ENCODE peak calls at places on chromosomes 7 and 10, in four cellular contexts. G is esophagus squamous epithelium, R is IMR-90, E is breast epithelium. N is an unnamed sample. For H3K4me1, the result is how much of the 10 kb centered on the place peaks cover.

GRCh38 chr7:2954433-2954853 is 89.2 kb downstream of the CARD11 start:
- DNase-seq in G (no peak), R (no peak), E (no peak), N (no peak)

GRCh38 chr7:25124485-25125136 is 449 bp downstream of the CYCS start:
- DNase-seq in G (no peak), E (peak), R (no peak), N (no peak)

GRCh38 chr10:36256905-36257304 is 614.8 kb upstream of the FZD8 start:
- DNase-seq in R (peak), G (no peak), E (no peak), N (no peak)

GRCh38 chr7:151088019-151088855 is 2.0 kb downstream of the AGAP3 start:
- DNase-seq in G (no peak), R (no peak), E (no peak), N (no peak)

GRCh38 chr10:80137031-80137712 is 4.6 kb downstream of the PLAC9 start:
- DNase-seq in R (peak), G (no peak), E (no peak), N (no peak)

GRCh38 chr7:158760445-158760764 is 55.8 kb upstream of the NCAPG2 start:
- DNase-seq in G (no peak), E (no peak), R (no peak), N (no peak)

GRCh38 chr7:64651632-64652165 is 14.2 kb upstream of the ZNF107 start:
- DNase-seq in E (no peak), R (no peak), G (no peak), N (no peak)

GRCh38 chr10:47380341-47381215 is 3.5 kb downstream of the ZNF488 start:
- DNase-seq in G (no peak), E (peak), R (no peak), N (no peak)

GRCh38 chr7:116142850-116143249 is 67.5 kb upstream of the TES start:
- DNase-seq in R (no peak), G (no peak), E (no peak), N (no peak)

GRCh38 chr10:30176182-30176581 is 116.8 kb upstream of the JCAD start:
- DNase-seq in G (no peak), R (peak), E (no peak), N (no peak)

GRCh38 chr10:78692071-78692470 is 376.7 kb upstream of the ZMIZ1 start:
- DNase-seq in R (no peak), G (no peak), E (no peak), N (no peak)

GRCh38 chr10:35208949-35209613 is 82.4 kb downstream of the CREM start:
- DNase-seq in R (no peak), E (no peak), G (no peak), N (no peak)

GRCh38 chr7:123958186-123958703 is 33.2 kb downstream of the SPAM1 start:
- DNase-seq in E (no peak), R (no peak), G (no peak), N (no peak)

GRCh38 chr10:75002351-75002725 is 109.1 kb upstream of the SAMD8 start:
- DNase-seq in G (no peak), E (no peak), R (no peak), N (no peak)

GRCh38 chr10:75003195-75003594 is 108.3 kb upstream of the SAMD8 start:
- DNase-seq in R (no peak), G (no peak), E (no peak), N (no peak)

GRCh38 chr10:75001715-75002350 is 109.6 kb upstream of the SAMD8 start:
- DNase-seq in R (no peak), E (no peak), G (no peak), N (no peak)

GRCh38 chr10:75000748-75001321 is 110.6 kb upstream of the SAMD8 start:
- DNase-seq in R (no peak), E (no peak), G (no peak), N (no peak)

GRCh38 chr10:75003891-75004290 is 107.6 kb upstream of the SAMD8 start:
- DNase-seq in G (no peak), R (no peak), E (no peak), N (no peak)
- TF ChIP-seq POLR2A in G (no peak), R (no peak), E (no peak), N (no peak)

DNA sequence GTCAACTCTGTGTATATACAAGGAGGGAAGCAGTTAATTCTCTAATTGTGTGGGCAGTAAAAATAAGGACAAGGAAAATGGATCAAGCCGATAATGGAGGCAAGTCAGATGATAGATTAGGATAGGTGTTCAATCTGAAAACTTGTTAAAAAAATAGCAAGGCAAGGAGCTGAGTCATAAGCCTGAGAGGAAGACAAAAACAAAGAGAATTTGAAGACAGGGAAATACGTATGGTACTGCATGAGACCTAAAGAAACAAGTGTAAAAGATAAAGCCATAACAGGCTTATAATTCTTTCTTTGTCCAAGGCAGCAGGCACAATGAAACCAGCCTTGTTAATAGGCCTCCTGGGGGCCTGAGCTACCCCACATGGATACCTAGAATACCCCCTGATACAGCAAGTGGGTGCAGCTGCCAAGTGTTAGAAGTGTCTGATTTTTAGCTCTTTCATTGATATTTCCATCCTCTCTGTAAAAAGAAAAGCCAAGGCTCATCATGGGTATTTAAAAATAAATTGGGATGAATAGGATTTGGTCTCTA is 1570.6 kb upstream of the LRRTM3 start:
- DNase-seq in E (no peak), G (no peak), R (no peak), N (no peak)
- H3K4me1 ChIP-seq in E (under half), G (under half), R (under half), N (under half)

GRCh38 chr7:154306036-154306435 is 253.8 kb downstream of the DPP6 start:
- DNase-seq in E (no peak), G (no peak), R (no peak), N (no peak)
- H3K4me3 ChIP-seq in E (no peak), G (no peak), R (no peak), N (no peak)

DNA sequence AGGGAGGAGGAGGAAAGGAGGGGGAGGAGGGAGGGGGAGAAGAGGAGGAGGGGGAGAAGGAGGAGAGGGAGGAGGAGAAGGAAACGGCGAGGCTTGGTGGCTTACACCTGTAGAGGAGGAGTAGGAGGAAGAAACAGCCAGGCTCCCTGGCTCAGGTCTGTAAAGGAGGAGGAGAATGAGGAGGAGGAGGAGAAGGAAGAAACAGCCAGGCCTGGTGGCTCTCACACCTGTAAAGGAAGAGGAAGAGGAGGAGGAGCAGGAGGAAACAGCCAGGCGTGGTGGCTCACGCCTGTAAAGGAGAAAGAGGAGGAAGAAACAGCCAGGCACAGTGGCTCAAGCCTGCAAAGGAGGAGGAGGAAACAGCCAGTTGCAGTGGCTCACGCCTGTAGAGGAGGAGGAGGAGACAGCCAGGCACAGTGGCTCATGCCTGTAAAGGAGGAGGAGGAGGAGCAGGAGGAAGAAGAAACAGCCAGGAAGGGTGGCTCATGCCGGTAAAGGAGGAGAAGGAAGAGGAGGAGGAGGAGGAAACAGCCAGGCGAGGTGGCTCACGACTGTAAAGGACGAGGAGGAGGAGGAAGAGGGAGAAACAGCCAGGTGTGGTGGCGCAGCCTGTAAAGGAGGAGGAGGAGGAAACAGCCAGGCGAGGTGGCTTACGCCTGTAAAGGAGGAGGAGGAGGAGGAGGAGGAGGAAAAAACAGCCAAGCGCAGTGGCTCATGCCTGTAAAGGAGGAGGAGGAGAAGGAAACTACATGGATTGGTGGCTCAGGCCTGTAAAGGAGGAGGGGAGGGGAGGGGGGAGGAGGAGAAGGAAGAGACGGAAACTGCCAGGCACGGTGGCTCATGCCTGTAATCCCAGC is 14.9 kb upstream of the CRCP start:
- DNase-seq in G (peak), R (peak), E (peak), N (peak)
- TF ChIP-seq POLR2A in G (peak), R (no peak), E (no peak), N (peak)

GRCh38 chr10:110498087-110498981 is 627 bp downstream of the DUSP5 start:
- DNase-seq in G (no peak), R (peak), E (peak), N (peak)

GRCh38 chr10:110499796-110500514 is 2.2 kb downstream of the DUSP5 start:
- DNase-seq in E (no peak), G (no peak), R (peak), N (no peak)

GRCh38 chr10:110497438-110498086 is at the start of gene DUSP5:
- DNase-seq in G (peak), E (peak), R (peak), N (peak)

GRCh38 chr10:110500515-110500905 is 2.8 kb downstream of the DUSP5 start:
- DNase-seq in R (peak), E (no peak), G (no peak), N (no peak)

GRCh38 chr10:110498982-110499795 is 1.5 kb downstream of the DUSP5 start:
- DNase-seq in G (no peak), R (peak), E (peak), N (no peak)
- H3K4me1 ChIP-seq in G (half or more), R (under half), E (under half), N (under half)

N was measured in uterus.